ENCODE peak calls at places on chromosomes 5 and 9, in ten cellular contexts. E, Z, H, S, K, X, I, Y, L and T are unnamed samples.

GRCh38 chr9:33860200-33860871 is 43.4 kb downstream of the UBE2R2 start:
- DNase-seq in H (no peak), I (no peak), L (no peak), Z (no peak), K (no peak), S (no peak), Y (no peak), E (no peak), X (no peak), T (no peak)

GRCh38 chr5:147369742-147370374 is 135.0 kb downstream of the STK32A start:
- DNase-seq in Y (no peak), H (peak), K (no peak), X (peak), Z (no peak), E (no peak), S (peak), I (peak), L (no peak), T (no peak)

GRCh38 chr9:5518937-5519319 is 8.6 kb downstream of the PDCD1LG2 start:
- DNase-seq in I (no peak), Z (peak), L (no peak), K (no peak), Y (no peak), H (no peak), X (no peak), E (no peak), S (no peak), T (no peak)

GRCh38 chr9:123548749-123549545 is 192.9 kb downstream of the CRB2 start:
- DNase-seq in S (no peak), E (peak), I (no peak), L (no peak), Y (no peak), K (no peak), Z (no peak), H (no peak), X (no peak), T (peak)

GRCh38 chr9:84998639-84999038 is 329.1 kb downstream of the NTRK2 start:
- DNase-seq in X (no peak), E (no peak), S (no peak), Z (no peak), I (no peak), K (no peak), Y (no peak), H (no peak), L (no peak), T (no peak)

GRCh38 chr9:135887021-135887507 is 20.3 kb downstream of the CAMSAP1 start:
- DNase-seq in E (no peak), Z (no peak), X (peak), K (no peak), Y (no peak), H (no peak), I (no peak), L (no peak), S (no peak), T (no peak)

GRCh38 chr9:74784506-74784905 is 103.2 kb downstream of the TRPM6 start:
- DNase-seq in X (no peak), I (no peak), Z (no peak), S (no peak), H (no peak), K (no peak), Y (no peak), E (no peak), L (no peak), T (no peak)

GRCh38 chr5:100708625-100709171 is 173.5 kb downstream of the FAM174A start:
- DNase-seq in Y (no peak), S (no peak), H (no peak), K (no peak), I (no peak), E (no peak), X (no peak), L (no peak), Z (no peak), T (no peak)

GRCh38 chr5:142125963-142126362 is 17.4 kb downstream of the NDFIP1 start:
- DNase-seq in L (no peak), K (no peak), Y (no peak), I (no peak), X (no peak), E (no peak), Z (no peak), S (no peak), H (no peak), T (no peak)
- TF ChIP-seq CTCF in L (no peak), K (no peak), Y (no peak), I (no peak), X (no peak), E (no peak), Z (no peak), S (no peak), H (no peak), T (no peak)

GRCh38 chr9:87498816-87499454 is 1.3 kb downstream of the DAPK1 start:
- DNase-seq in X (no peak), I (peak), Z (peak), H (no peak), K (no peak), S (no peak), Y (no peak), E (no peak), L (no peak), T (no peak)

GRCh38 chr9:87497080-87497603 is 525 bp upstream of the DAPK1 start:
- DNase-seq in Z (peak), I (peak), S (no peak), K (no peak), H (no peak), X (no peak), L (no peak), Y (no peak), E (no peak), T (no peak)

GRCh38 chr9:87499455-87500015 is 1.9 kb downstream of the DAPK1 start:
- DNase-seq in K (no peak), Z (no peak), S (no peak), H (no peak), I (no peak), E (no peak), Y (no peak), X (no peak), L (no peak), T (no peak)

GRCh38 chr9:87498046-87498815 is 564 bp downstream of the DAPK1 start:
- DNase-seq in I (peak), K (no peak), H (peak), S (peak), L (no peak), Y (peak), X (peak), Z (peak), E (peak), T (no peak)

GRCh38 chr9:87497604-87498045 is at the start of gene DAPK1:
- DNase-seq in Z (peak), X (peak), L (no peak), I (peak), K (no peak), H (peak), E (peak), Y (peak), S (peak), T (peak)
- TF ChIP-seq CTCF in Z (peak), X (no peak), L (no peak), I (peak), K (no peak), H (peak), E (no peak), Y (no peak), S (no peak), T (peak)

GRCh38 chr5:129135633-129136032 is 41.1 kb downstream of the ISOC1 start:
- DNase-seq in L (no peak), E (no peak), K (no peak), I (peak), S (peak), H (peak), Y (no peak), Z (peak), X (no peak), T (no peak)
- TF ChIP-seq CTCF in L (no peak), E (no peak), K (no peak), I (peak), S (peak), H (no peak), Y (no peak), Z (peak), X (no peak), T (no peak)

GRCh38 chr5:1270426-1270825 is 24.4 kb downstream of the TERT start:
- DNase-seq in Z (no peak), E (no peak), L (no peak), K (no peak), H (no peak), S (no peak), Y (no peak), X (no peak), I (no peak), T (no peak)
- TF ChIP-seq CTCF in Z (no peak), E (no peak), L (no peak), K (no peak), H (no peak), S (no peak), Y (no peak), X (no peak), I (no peak), T (no peak)

GRCh38 chr5:133919148-133920136 is 49.0 kb downstream of the C5orf15 start:
- DNase-seq in Y (no peak), I (no peak), X (no peak), Z (no peak), E (no peak), L (no peak), H (no peak), S (no peak), K (no peak), T (no peak)
- TF ChIP-seq CTCF in Y (no peak), I (no peak), X (no peak), Z (peak), E (no peak), L (no peak), H (no peak), S (no peak), K (no peak), T (no peak)

GRCh38 chr5:156427315-156427714 is 100.4 kb downstream of the SGCD start:
- DNase-seq in E (no peak), X (no peak), K (no peak), L (no peak), Z (no peak), Y (no peak), H (no peak), S (no peak), I (no peak), T (no peak)
- TF ChIP-seq CTCF in E (no peak), X (no peak), K (no peak), L (no peak), Z (no peak), Y (no peak), H (no peak), S (no peak), I (no peak), T (no peak)